ENCODE peak calls at places on chromosomes 6 and 20, in nine cellular contexts. B is vagina, K is heart left ventricle, R is upper lobe of right lung, X is GM12878, Z is hepatocyte, C is IMR-90, S is lung, F is kidney. D is an unnamed sample.

GRCh38 chr6:74623027-74623426 is 582.8 kb downstream of the COL12A1 start:
- DNase-seq in B (no peak), K (no peak), R (no peak), X (no peak), Z (no peak), C (no peak), S (no peak), F (no peak), D (no peak)

GRCh38 chr6:89986650-89987074 is 92.4 kb downstream of the GJA10 start:
- DNase-seq in B (no peak), K (no peak), R (no peak), X (no peak), Z (no peak), C (peak; percentile 89), S (no peak), F (no peak), D (no peak)

GRCh38 chr6:74087898-74088297 is 391.9 kb downstream of the CD109 start:
- DNase-seq in B (no peak), K (no peak), R (no peak), X (no peak), Z (no peak), C (peak; percentile 77), S (no peak), F (no peak), D (no peak)

GRCh38 chr6:168926306-168926705 is 327.3 kb downstream of the THBS2 start:
- DNase-seq in B (no peak), K (no peak), R (no peak), X (no peak), Z (no peak), C (no peak), S (no peak), F (no peak), D (no peak)

GRCh38 chr6:161462148-161462547 is 188.3 kb upstream of the AGPAT4 start:
- DNase-seq in B (no peak), K (no peak), R (no peak), X (no peak), Z (no peak), C (no peak), S (no peak), F (no peak), D (no peak)

GRCh38 chr20:51119914-51120313 is 97.0 kb upstream of the KCNG1 start:
- DNase-seq in B (no peak), K (no peak), R (no peak), X (no peak), Z (no peak), C (no peak), S (no peak), F (no peak), D (no peak)

GRCh38 chr20:53660078-53660909 is 66.7 kb upstream of the ZNF217 start:
- DNase-seq in B (no peak), K (peak; percentile 30), R (no peak), X (no peak), Z (no peak), C (peak; percentile 17), S (no peak), F (peak; percentile 77), D (peak; percentile 84)

GRCh38 chr20:62935968-62936585 is 1.9 kb upstream of the GID8 start:
- DNase-seq in B (no peak), K (no peak), R (peak; percentile 51), X (no peak), Z (no peak), C (no peak), S (no peak), F (no peak), D (no peak)

GRCh38 chr20:34112600-34113061 is 588 bp upstream of the EIF2S2 start:
- DNase-seq in B (peak; percentile 92), K (peak; percentile 35), R (peak; percentile 65), X (no peak), Z (no peak), C (peak; percentile 31), S (no peak), F (peak; percentile 67), D (peak; percentile 84)

GRCh38 chr6:5541751-5542432 is 280.6 kb downstream of the FARS2 start:
- DNase-seq in B (no peak), K (no peak), R (no peak), X (no peak), Z (peak; percentile 13), C (peak; percentile 33), S (no peak), F (no peak), D (no peak)

DNA sequence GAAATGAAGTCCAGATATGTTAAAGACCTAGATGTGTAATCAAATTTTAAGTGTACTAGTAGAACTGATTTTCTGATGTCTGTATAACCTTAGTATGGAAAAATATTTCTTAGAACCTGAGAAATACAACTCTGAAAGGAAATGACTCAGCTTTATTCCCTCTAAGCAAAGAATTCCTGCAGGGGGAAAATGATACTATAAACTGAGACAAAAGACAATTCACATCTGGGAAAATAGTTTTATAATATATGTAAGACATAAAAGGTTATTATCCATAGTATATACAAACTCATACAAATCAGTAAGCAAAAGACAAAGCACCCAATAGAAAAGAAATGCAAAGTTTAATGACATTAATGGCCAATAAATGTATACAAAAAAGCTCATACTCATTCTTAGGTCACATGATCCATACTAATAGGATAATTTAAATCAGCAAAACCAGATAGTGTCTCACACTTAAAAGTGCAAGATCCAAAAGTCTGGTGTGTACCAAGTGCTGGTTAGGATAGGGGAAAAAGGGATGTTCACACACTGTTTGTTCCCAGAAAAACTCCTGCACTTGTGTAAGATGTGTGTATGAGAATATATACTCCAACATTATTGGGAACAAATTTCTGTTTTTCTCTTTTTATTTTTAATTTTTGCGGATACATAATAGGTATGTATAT is 22.6 kb downstream of the RNF217 start:
- DNase-seq in B (no peak), K (no peak), R (no peak), X (no peak), Z (no peak), C (peak; percentile 78), S (no peak), F (no peak), D (no peak)
- H3K27ac ChIP-seq in B (no peak overlapping the region), K (no peak overlapping the region), R (no peak overlapping the region), X (no peak overlapping the region), Z (no peak overlapping the region), C (peak overlapping the region; percentile 100), S (no peak overlapping the region), F (no peak overlapping the region), D (peak overlapping the region; percentile 0)

DNA sequence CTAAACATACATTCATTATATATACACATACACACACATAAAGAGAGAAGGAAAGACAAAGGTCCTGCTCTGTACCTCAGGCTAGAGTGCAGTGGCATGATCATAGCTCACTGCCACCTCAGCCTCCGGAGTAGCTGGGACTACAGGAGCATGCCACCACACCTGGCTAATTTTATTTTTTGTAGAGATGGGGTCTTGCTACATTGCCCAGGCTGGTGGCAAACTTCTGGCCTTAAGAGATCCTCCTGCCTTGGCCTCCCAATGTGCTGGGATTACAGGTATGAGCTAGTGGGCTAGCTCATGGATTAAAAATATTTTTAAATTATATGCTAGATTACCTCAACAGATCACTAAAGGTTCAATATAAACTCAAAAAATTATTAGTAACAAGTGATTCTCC is 30.3 kb downstream of the NUDT3 start:
- DNase-seq in B (no peak), K (no peak), R (no peak), X (no peak), Z (no peak), C (no peak), S (no peak), F (no peak), D (no peak)
- H3K4me3 ChIP-seq in B (no peak overlapping the region), K (no peak overlapping the region), R (no peak overlapping the region), X (no peak overlapping the region), Z (no peak overlapping the region), C (no peak overlapping the region), S (no peak overlapping the region), F (no peak overlapping the region), D (no peak overlapping the region)

GRCh38 chr6:20432692-20433091 is 31.0 kb downstream of the E2F3 start:
- DNase-seq in B (no peak), K (no peak), R (no peak), X (no peak), Z (no peak), C (no peak), S (no peak), F (no peak), D (no peak)

GRCh38 chr6:20433929-20434328 is 32.2 kb downstream of the E2F3 start:
- DNase-seq in B (no peak), K (no peak), R (no peak), X (no peak), Z (no peak), C (no peak), S (no peak), F (no peak), D (no peak)

GRCh38 chr6:20437639-20438038 is 36.0 kb downstream of the E2F3 start:
- DNase-seq in B (no peak), K (no peak), R (no peak), X (no peak), Z (no peak), C (no peak), S (no peak), F (no peak), D (no peak)

GRCh38 chr6:20436719-20437118 is 35.0 kb downstream of the E2F3 start:
- DNase-seq in B (no peak), K (no peak), R (no peak), X (no peak), Z (no peak), C (no peak), S (no peak), F (no peak), D (no peak)

DNA sequence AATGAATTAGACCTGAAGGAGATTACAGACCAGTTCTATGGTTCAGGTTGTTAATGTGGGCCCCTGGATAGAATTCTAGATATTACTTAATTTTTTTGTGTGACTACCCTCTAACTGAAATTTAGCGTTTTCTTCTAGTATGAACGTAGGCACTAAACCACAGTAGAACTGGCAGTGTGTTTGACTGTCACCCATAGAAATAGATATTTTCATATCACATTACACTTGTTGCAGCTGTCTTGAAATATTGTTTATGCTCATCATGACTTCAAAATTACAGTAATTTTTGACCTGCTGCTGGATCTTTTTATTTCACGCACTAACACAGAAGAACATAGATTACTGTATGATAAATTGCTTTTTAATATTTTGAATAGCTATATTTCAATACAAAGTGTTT is 31.6 kb downstream of the E2F3 start:
- DNase-seq in B (no peak), K (no peak), R (no peak), X (no peak), Z (no peak), C (no peak), S (no peak), F (no peak), D (no peak)
- TF ChIP-seq CTCF in B (no peak), K (no peak), R (no peak), X (no peak), Z (no peak), C (no peak), S (no peak), F (no peak), D (no peak)

GRCh38 chr6:160038479-160038878 is 69.6 kb downstream of the IGF2R start:
- DNase-seq in B (peak; percentile 56), K (no peak), R (no peak), X (no peak), Z (no peak), C (no peak), S (no peak), F (no peak), D (no peak)
- H3K27ac ChIP-seq in B (peak overlapping the region; percentile 16), K (no peak overlapping the region), R (no peak overlapping the region), X (no peak overlapping the region), Z (no peak overlapping the region), C (no peak overlapping the region), S (no peak overlapping the region), F (no peak overlapping the region), D (no peak overlapping the region)